ENCODE peak calls at places on chromosomes 7 and 10, in four cellular contexts. X, Y, Z and T are unnamed samples.

GRCh38 chr10:110967009-110967630 is 47.7 kb downstream of the SHOC2 start:
- DNase-seq in X (no peak), Z (no peak), Y (no peak), T (no peak)

GRCh38 chr10:132990684-132991545 is 48.5 kb upstream of the CFAP46 start:
- DNase-seq in X (no peak), Z (no peak), Y (no peak), T (no peak)

GRCh38 chr10:46286991-46287693 is at the start of gene ANTXRL:
- DNase-seq in Z (no peak), Y (no peak), X (no peak), T (no peak)

GRCh38 chr7:49597805-49598204 is 175.6 kb upstream of the VWC2 start:
- DNase-seq in Z (no peak), Y (no peak), X (no peak), T (no peak)

GRCh38 chr10:88687853-88688467 is 18.1 kb upstream of the LIPK start:
- DNase-seq in Z (peak; percentile 3), X (no peak), Y (peak; percentile 36), T (peak; percentile 3)

GRCh38 chr10:107653832-107654287 is 489.4 kb upstream of the SORCS1 start:
- DNase-seq in Y (no peak), Z (no peak), X (peak; percentile 37), T (no peak)

GRCh38 chr7:130669051-130669700 is 628 bp upstream of the COPG2 start:
- DNase-seq in Y (no peak), X (no peak), Z (no peak), T (no peak)

GRCh38 chr7:2575046-2575732 is 16.4 kb downstream of the IQCE start:
- DNase-seq in X (no peak), Z (no peak), Y (no peak), T (no peak)

GRCh38 chr10:66931340-66931948 is 5.6 kb downstream of the LRRTM3 start:
- DNase-seq in Z (peak; percentile 43), Y (peak; percentile 73), X (peak; percentile 8), T (peak; percentile 50)

GRCh38 chr10:23408330-23408976 is 30.4 kb upstream of the OTUD1 start:
- DNase-seq in Y (no peak), Z (no peak), X (no peak), T (no peak)

GRCh38 chr10:71644307-71645180 is 75.0 kb downstream of the C10orf105 start:
- DNase-seq in X (peak; percentile 49), Z (no peak), Y (no peak), T (no peak)

GRCh38 chr7:74656421-74656910 is 1.1 kb upstream of the GTF2I start:
- DNase-seq in Y (peak; percentile 45), X (no peak), Z (peak; percentile 51), T (peak; percentile 79)

GRCh38 chr10:29266641-29267040 is 22.2 kb upstream of the LYZL1 start:
- DNase-seq in X (no peak), Z (no peak), Y (no peak), T (peak; percentile 8)

GRCh38 chr7:36045275-36045674 is 107.8 kb upstream of the EEPD1 start:
- DNase-seq in Z (no peak), Y (no peak), X (no peak), T (no peak)

GRCh38 chr7:108492742-108493141 is 33.2 kb downstream of the PNPLA8 start:
- DNase-seq in Z (no peak), X (no peak), Y (peak; percentile 24), T (no peak)

GRCh38 chr7:147513451-147513850 is 1077.1 kb upstream of the C7orf33 start:
- DNase-seq in Z (no peak), X (no peak), Y (no peak), T (no peak)

GRCh38 chr7:46494026-46494425 is 573.0 kb upstream of the IGFBP3 start:
- DNase-seq in X (no peak), Z (no peak), Y (no peak), T (no peak)

GRCh38 chr10:118590334-118590733 is 5.1 kb downstream of the PRLHR start:
- DNase-seq in X (no peak), Y (peak; percentile 15), Z (no peak), T (no peak)

GRCh38 chr10:124229516-124230051 is 136.2 kb upstream of the CHST15 start:
- DNase-seq in X (no peak), Y (no peak), Z (no peak), T (no peak)

GRCh38 chr10:75137533-75138438 is 26.3 kb downstream of the SAMD8 start:
- DNase-seq in Z (no peak), X (no peak), Y (peak; percentile 16), T (peak; percentile 87)

GRCh38 chr7:32892521-32893224 is 1.1 kb upstream of the KBTBD2 start:
- DNase-seq in Z (no peak), X (no peak), Y (peak; percentile 41), T (peak; percentile 17)

GRCh38 chr10:113086282-113086681 is 136.2 kb downstream of the TCF7L2 start:
- DNase-seq in Y (peak; percentile 76), X (no peak), Z (peak; percentile 92), T (no peak)

GRCh38 chr10:31926154-31926553 is 2.5 kb downstream of the ARHGAP12 start:
- DNase-seq in Z (no peak), Y (no peak), X (no peak), T (no peak)

GRCh38 chr10:93469454-93469853 is 12.7 kb downstream of the MYOF start:
- DNase-seq in Y (no peak), X (no peak), Z (no peak), T (no peak)

GRCh38 chr7:124085168-124085567 is 52.3 kb upstream of the TMEM229A start:
- DNase-seq in Z (no peak), Y (no peak), X (no peak), T (no peak)

GRCh38 chr7:151404216-151405011 is 5.4 kb downstream of the WDR86 start:
- DNase-seq in Z (no peak), Y (peak; percentile 55), X (no peak), T (peak; percentile 91)

GRCh38 chr10:2111936-2112335 is 374.6 kb upstream of the ADARB2 start:
- DNase-seq in Y (peak; percentile 5), Z (peak; percentile 25), X (no peak), T (no peak)

GRCh38 chr10:13346280-13346819 is 1.7 kb downstream of the SEPHS1 start:
- DNase-seq in X (no peak), Y (no peak), Z (no peak), T (peak; percentile 47)

GRCh38 chr10:90130321-90131086 is 429.1 kb downstream of the KIF20B start:
- DNase-seq in Z (no peak), Y (no peak), X (peak; percentile 41), T (no peak)

GRCh38 chr10:61612451-61612850 is 50.3 kb upstream of the CABCOCO1 start:
- DNase-seq in Y (no peak), Z (no peak), X (no peak), T (no peak)

GRCh38 chr7:87317691-87318245 is 27.7 kb upstream of the CROT start:
- DNase-seq in Z (no peak), X (no peak), Y (no peak), T (no peak)

GRCh38 chr7:150746931-150747330 is 9.7 kb downstream of the GIMAP5 start:
- DNase-seq in Y (no peak), X (no peak), Z (no peak), T (no peak)

GRCh38 chr10:63887026-63887589 is 365.9 kb downstream of the REEP3 start:
- DNase-seq in X (no peak), Y (peak; percentile 21), Z (peak; percentile 34), T (peak; percentile 76)

DNA sequence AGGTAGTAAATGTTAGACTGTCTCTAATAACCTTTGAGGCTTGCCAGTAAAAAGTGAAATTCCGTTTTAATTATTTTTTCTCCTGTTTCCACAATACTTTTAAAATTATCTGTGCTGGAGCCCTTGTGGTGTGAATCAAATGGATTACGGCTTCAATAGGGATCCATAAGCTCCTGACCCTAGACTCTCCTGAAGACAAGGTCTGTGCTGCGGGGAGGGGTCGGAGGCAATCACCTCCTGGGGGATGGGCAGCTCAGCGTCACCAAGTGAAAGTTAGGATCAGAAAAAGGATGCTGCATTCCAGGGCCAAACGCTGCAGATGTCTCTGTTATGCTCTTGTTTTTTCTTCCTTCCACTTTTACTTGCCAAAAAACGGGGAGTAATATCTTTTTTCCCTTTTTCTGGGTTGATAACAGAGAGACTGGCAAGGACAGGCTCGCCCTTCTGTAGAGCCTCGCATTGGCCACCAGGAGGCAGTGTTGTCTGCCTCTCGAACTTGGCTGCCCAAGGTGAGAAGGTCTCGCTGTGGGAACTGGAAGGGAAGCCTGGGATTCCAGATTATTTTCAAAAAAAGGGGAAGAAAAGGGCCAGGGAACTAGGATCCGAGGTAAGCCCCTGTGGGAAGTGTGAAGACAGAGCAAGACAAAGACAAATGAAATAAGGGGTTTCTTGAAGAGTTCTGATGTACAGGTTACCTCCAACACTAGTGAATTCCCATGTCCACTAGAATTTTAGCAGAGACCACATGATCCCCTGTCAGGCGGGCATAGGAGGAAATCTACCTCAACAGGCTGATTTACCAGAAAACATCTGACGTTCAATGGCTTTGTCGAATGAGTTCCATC is 621.9 kb downstream of the ACTR3B start:
- DNase-seq in Z (peak; percentile 28), Y (peak; percentile 38), X (no peak), T (peak; percentile 78)
- TF ChIP-seq CHD4 in Z (no peak), Y (no peak), X (no peak), T (no peak)

DNA sequence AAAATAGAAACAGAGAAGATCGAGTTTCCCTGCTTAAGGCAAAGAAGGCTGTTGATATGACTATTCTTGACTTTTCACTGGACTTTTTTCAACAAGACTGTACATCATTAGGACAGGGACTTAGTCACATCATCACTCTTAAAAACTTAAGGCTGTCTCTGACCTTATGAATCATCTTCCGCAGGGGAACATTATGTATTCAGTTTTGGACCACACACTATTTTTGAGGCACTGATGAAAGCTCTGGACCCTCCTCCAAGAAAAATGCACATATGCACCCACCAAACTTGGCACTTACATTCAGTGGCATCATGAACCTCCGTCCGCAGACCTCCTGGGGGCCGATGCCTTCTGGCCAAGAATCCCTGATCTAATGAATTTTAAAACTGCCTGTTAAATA is 96.4 kb downstream of the CALD1 start:
- DNase-seq in X (no peak), Z (no peak), Y (no peak), T (no peak)
- TF ChIP-seq POLR2AphosphoS2 in X (no peak), Z (no peak), Y (no peak), T (no peak)

DNA sequence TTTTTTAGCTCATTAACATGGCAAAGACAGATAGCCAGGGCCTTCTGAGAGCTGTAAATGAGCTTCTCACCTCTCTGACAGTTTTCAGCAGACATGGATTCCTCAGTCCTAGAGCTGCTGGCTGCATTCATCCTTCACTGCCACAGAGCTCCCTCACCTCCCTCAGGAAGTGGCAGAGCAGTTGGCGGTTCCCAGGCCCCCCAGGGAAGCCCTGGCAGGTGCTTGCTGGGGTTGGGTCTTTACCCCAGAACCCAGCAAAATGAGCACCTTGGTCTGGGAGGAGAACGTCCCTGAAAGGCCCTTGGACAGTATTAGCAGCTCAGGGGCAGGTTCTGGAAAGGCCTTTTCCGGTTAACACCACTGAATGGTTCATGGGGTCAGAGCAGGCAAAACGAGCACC is 288.0 kb downstream of the PTPRN2 start:
- DNase-seq in Z (no peak), X (no peak), Y (no peak), T (no peak)
- TF ChIP-seq CHD4 in Z (no peak), X (no peak), Y (no peak), T (no peak)

DNA sequence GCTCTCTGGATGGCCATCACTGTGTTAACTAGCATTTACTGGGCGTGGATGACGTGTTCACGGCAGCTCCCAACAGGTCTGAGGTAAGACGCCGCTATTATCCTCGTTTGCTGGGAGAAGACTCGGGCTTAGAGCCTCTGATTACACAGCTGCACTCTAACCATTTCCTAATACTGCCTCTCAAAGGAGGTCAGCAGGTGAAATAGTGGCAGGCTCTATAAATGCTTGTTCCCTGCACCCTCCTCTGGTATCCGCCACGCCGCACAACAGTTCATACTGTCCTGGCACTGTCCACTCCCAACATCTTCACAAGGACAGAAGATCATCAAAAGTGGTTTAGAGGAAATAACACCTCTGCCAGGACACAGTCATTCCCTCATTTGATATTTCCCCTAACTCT is 28.3 kb downstream of the HIPK2 start:
- DNase-seq in Y (no peak), Z (no peak), X (no peak), T (no peak)
- TF ChIP-seq POLR2AphosphoS2 in Y (no peak), Z (no peak), X (no peak), T (no peak)

GRCh38 chr10:14723052-14723689 is 51.5 kb downstream of the FAM107B start:
- DNase-seq in X (no peak), Y (no peak), Z (no peak), T (no peak)
- TF ChIP-seq CHD4 in X (no peak), Y (no peak), Z (no peak), T (no peak)